ENCODE peak calls at places on chromosome 9, in six cellular contexts. X is NCI-H446 treated with DMSO at 0.1 percent for 48 hours; O is PC-9; M is stimulated activated CD4-positive, alpha-beta T cell treated with anti-CD3 and anti-CD28 coated beads, TNF-alpha, amount 100 ng/mL, for 24 hours; J is SK-N-SH; N is RPMI7951. W is an unnamed sample.

GRCh38 chr9:101398930-101399640 is 434 bp downstream of the ZNF189 start:
- DNase-seq in X (no peak), O (no peak), M (no peak), J (no peak), N (no peak), W (no peak)

GRCh38 chr9:128078504-128079434 is 10.7 kb downstream of the SLC25A25 start:
- DNase-seq in X (no peak), O (peak; percentile 79), M (no peak), J (no peak), N (peak; percentile 63), W (peak; percentile 63)

GRCh38 chr9:109477269-109478203 is 20.6 kb downstream of the PTPN3 start:
- DNase-seq in X (no peak), O (peak; percentile 83), M (no peak), J (no peak), N (no peak), W (peak; percentile 94)

GRCh38 chr9:110148384-110148783 is 59.6 kb downstream of the C9orf152 start:
- DNase-seq in X (no peak), O (no peak), M (peak; percentile 63), J (no peak), N (peak; percentile 66), W (no peak)

GRCh38 chr9:104927216-104927911 is 591 bp downstream of the ABCA1 start:
- DNase-seq in X (no peak), O (peak; percentile 43), M (peak; percentile 16), J (peak; percentile 66), N (peak; percentile 68), W (peak; percentile 6)

GRCh38 chr9:113794721-113795120 is 81.4 kb upstream of the ZNF618 start:
- DNase-seq in X (no peak), O (no peak), M (no peak), J (no peak), N (no peak), W (no peak)

GRCh38 chr9:104258289-104259045 is 164.4 kb downstream of the SMC2 start:
- DNase-seq in X (no peak), O (no peak), M (no peak), J (no peak), N (no peak), W (no peak)

GRCh38 chr9:109427886-109428285 is 70.2 kb downstream of the PTPN3 start:
- DNase-seq in X (no peak), O (no peak), M (no peak), J (no peak), N (no peak), W (no peak)

GRCh38 chr9:21565137-21565536 is 83.0 kb upstream of the IFNE start:
- DNase-seq in X (no peak), O (no peak), M (no peak), J (no peak), N (no peak), W (no peak)

GRCh38 chr9:128685636-128686489 is 3.2 kb upstream of the SET start:
- DNase-seq in X (no peak), O (no peak), M (peak; percentile 29), J (no peak), N (no peak), W (no peak)

GRCh38 chr9:92645041-92645440 is 24.9 kb downstream of the IPPK start:
- DNase-seq in X (no peak), O (no peak), M (no peak), J (no peak), N (no peak), W (no peak)

GRCh38 chr9:75147638-75148037 is 59.3 kb downstream of the OSTF1 start:
- DNase-seq in X (no peak), O (no peak), M (no peak), J (no peak), N (peak; percentile 3), W (no peak)

GRCh38 chr9:93096131-93096802 is at the start of gene CARD19:
- DNase-seq in X (no peak), O (peak; percentile 71), M (peak; percentile 51), J (no peak), N (peak; percentile 36), W (peak; percentile 61)

GRCh38 chr9:128168731-128169308 is 8.8 kb downstream of the BBLN start:
- DNase-seq in X (no peak), O (no peak), M (no peak), J (no peak), N (no peak), W (no peak)

GRCh38 chr9:134492721-134493470 is 148.7 kb upstream of the COL5A1 start:
- DNase-seq in X (no peak), O (no peak), M (no peak), J (no peak), N (no peak), W (no peak)

GRCh38 chr9:117412006-117412715 is 2.7 kb downstream of the ASTN2 start:
- DNase-seq in X (peak; percentile 83), O (no peak), M (no peak), J (peak; percentile 55), N (no peak), W (no peak)

GRCh38 chr9:89808801-89809200 is 204.0 kb downstream of the GADD45G start:
- DNase-seq in X (no peak), O (no peak), M (no peak), J (no peak), N (no peak), W (no peak)

GRCh38 chr9:72352911-72353388 is 12.1 kb downstream of the ZFAND5 start:
- DNase-seq in X (no peak), O (no peak), M (no peak), J (no peak), N (no peak), W (no peak)

GRCh38 chr9:126615251-126615790 is 1.6 kb downstream of the LMX1B start:
- DNase-seq in X (no peak), O (no peak), M (peak; percentile 26), J (no peak), N (no peak), W (no peak)

GRCh38 chr9:110029422-110029814 is 178.5 kb downstream of the C9orf152 start:
- DNase-seq in X (no peak), O (peak; percentile 46), M (no peak), J (no peak), N (peak; percentile 94), W (peak; percentile 34)

GRCh38 chr9:34663296-34663590 is 786 bp upstream of the CCL27 start:
- DNase-seq in X (no peak), O (no peak), M (no peak), J (no peak), N (no peak), W (no peak)

GRCh38 chr9:135992486-135993408 is 31.6 kb upstream of the UBAC1 start:
- DNase-seq in X (no peak), O (peak; percentile 38), M (peak; percentile 24), J (peak; percentile 89), N (peak; percentile 78), W (peak; percentile 49)

GRCh38 chr9:134644715-134645606 is 3.4 kb downstream of the COL5A1 start:
- DNase-seq in X (no peak), O (peak; percentile 72), M (no peak), J (peak; percentile 81), N (peak; percentile 97), W (no peak)

GRCh38 chr9:2413196-2413840 is 208.3 kb upstream of the VLDLR start:
- DNase-seq in X (no peak), O (no peak), M (no peak), J (no peak), N (no peak), W (no peak)

GRCh38 chr9:85349046-85349445 is 392.7 kb downstream of the AGTPBP1 start:
- DNase-seq in X (no peak), O (no peak), M (no peak), J (no peak), N (no peak), W (no peak)

GRCh38 chr9:113584728-113585442 is 121.4 kb downstream of the RGS3 start:
- DNase-seq in X (no peak), O (no peak), M (no peak), J (no peak), N (no peak), W (no peak)